ENCODE peak calls at places on chromosomes 5 and 9, in six cellular contexts. J, Z, Y, R, X and D are unnamed samples.

GRCh38 chr9:98275159-98275558 is 19.7 kb upstream of the TBC1D2 start:
- DNase-seq in J (no peak), Z (no peak), Y (no peak), R (no peak), X (no peak), D (no peak)

GRCh38 chr5:123036391-123037103 is at the start of gene PPIC:
- DNase-seq in J (peak; percentile 69), Z (peak; percentile 34), Y (peak; percentile 75), R (peak; percentile 82), X (no peak), D (peak; percentile 25)

GRCh38 chr9:5188060-5188707 is 2.7 kb upstream of the INSL6 start:
- DNase-seq in J (no peak), Z (no peak), Y (no peak), R (no peak), X (no peak), D (no peak)

GRCh38 chr9:14433841-14434511 is 120.0 kb upstream of the NFIB start:
- DNase-seq in J (no peak), Z (peak; percentile 83), Y (peak; percentile 34), R (peak; percentile 67), X (no peak), D (peak; percentile 93)

GRCh38 chr5:91179018-91179417 is 204.1 kb downstream of the ARRDC3 start:
- DNase-seq in J (no peak), Z (no peak), Y (no peak), R (peak; percentile 25), X (no peak), D (no peak)

GRCh38 chr9:5843450-5844249 is 10.7 kb upstream of the ERMP1 start:
- DNase-seq in J (no peak), Z (peak; percentile 75), Y (peak; percentile 89), R (peak; percentile 17), X (no peak), D (no peak)

GRCh38 chr9:120117081-120117480 is 462.9 kb downstream of the CDK5RAP2 start:
- DNase-seq in J (no peak), Z (no peak), Y (no peak), R (no peak), X (no peak), D (no peak)

GRCh38 chr9:104831681-104832080 is 67.8 kb downstream of the NIPSNAP3B start:
- DNase-seq in J (no peak), Z (no peak), Y (peak; percentile 10), R (peak; percentile 78), X (peak; percentile 44), D (no peak)

GRCh38 chr9:137722481-137722880 is 103.7 kb downstream of the EHMT1 start:
- DNase-seq in J (no peak), Z (no peak), Y (no peak), R (no peak), X (no peak), D (no peak)

GRCh38 chr5:130836729-130837660 is 328.1 kb downstream of the HINT1 start:
- DNase-seq in J (peak; percentile 19), Z (no peak), Y (peak; percentile 3), R (peak; percentile 4), X (peak; percentile 0), D (no peak)

GRCh38 chr9:33162721-33163311 is 4.3 kb downstream of the B4GALT1 start:
- DNase-seq in J (no peak), Z (no peak), Y (peak; percentile 83), R (peak; percentile 62), X (peak; percentile 88), D (no peak)

GRCh38 chr5:137075163-137075970 is 423.8 kb downstream of the SPOCK1 start:
- DNase-seq in J (peak; percentile 42), Z (peak; percentile 76), Y (peak; percentile 39), R (peak; percentile 74), X (no peak), D (peak; percentile 20)

GRCh38 chr5:35651002-35651756 is 33.5 kb downstream of the SPEF2 start:
- DNase-seq in J (peak; percentile 32), Z (peak; percentile 21), Y (peak; percentile 33), R (peak; percentile 75), X (no peak), D (peak; percentile 2)

GRCh38 chr5:103598997-103599556 is 36.5 kb upstream of the NUDT12 start:
- DNase-seq in J (no peak), Z (no peak), Y (no peak), R (no peak), X (no peak), D (no peak)

GRCh38 chr9:79301549-79301948 is 270.2 kb upstream of the TLE4 start:
- DNase-seq in J (no peak), Z (no peak), Y (no peak), R (no peak), X (no peak), D (no peak)

GRCh38 chr9:36166150-36166927 is 2.8 kb upstream of the CCIN start:
- DNase-seq in J (peak; percentile 91), Z (peak; percentile 52), Y (peak; percentile 85), R (peak; percentile 91), X (peak; percentile 53), D (no peak)

GRCh38 chr9:132250324-132251262 is 88.7 kb downstream of the NTNG2 start:
- DNase-seq in J (no peak), Z (no peak), Y (no peak), R (no peak), X (no peak), D (no peak)

GRCh38 chr9:133487331-133487725 is 8.4 kb upstream of the SLC2A6 start:
- DNase-seq in J (no peak), Z (no peak), Y (no peak), R (no peak), X (no peak), D (no peak)

GRCh38 chr9:137001857-137002645 is 5.7 kb upstream of the CLIC3 start:
- DNase-seq in J (no peak), Z (no peak), Y (no peak), R (no peak), X (no peak), D (no peak)

GRCh38 chr9:20701058-20701457 is 17.0 kb downstream of the FOCAD start:
- DNase-seq in J (no peak), Z (peak; percentile 35), Y (no peak), R (no peak), X (no peak), D (peak; percentile 42)

GRCh38 chr9:22240619-22241018 is 206.0 kb upstream of the DMRTA1 start:
- DNase-seq in J (peak; percentile 49), Z (no peak), Y (peak; percentile 80), R (peak; percentile 78), X (no peak), D (no peak)